ENCODE peak calls at places on chromosomes 2 and 18, in six cellular contexts. X, G, Q, U, K and A are unnamed samples.

GRCh38 chr2:153871231-153872221 is at the start of gene GALNT13:
- ATAC-seq in K (peak; percentile 89), G (peak; percentile 46), X (no peak), U (peak; percentile 95), Q (no peak), A (no peak)

GRCh38 chr18:46407471-46408166 is 249.4 kb downstream of the LOXHD1 start:
- ATAC-seq in Q (no peak), U (no peak), K (no peak), G (no peak), X (no peak), A (peak; percentile 24)

GRCh38 chr2:233982421-233983121 is 65.4 kb downstream of the TRPM8 start:
- ATAC-seq in K (no peak), Q (no peak), X (no peak), U (no peak), G (no peak), A (no peak)

GRCh38 chr2:85058619-85058941 is 74.6 kb upstream of the TCF7L1 start:
- ATAC-seq in U (peak; percentile 20), K (no peak), G (no peak), Q (no peak), X (no peak), A (no peak)

GRCh38 chr18:77329651-77330050 is 80.0 kb downstream of the GALR1 start:
- ATAC-seq in U (no peak), G (no peak), K (no peak), Q (no peak), X (no peak), A (no peak)

GRCh38 chr2:951224-952006 is 766 bp downstream of the SNTG2 start:
- ATAC-seq in K (peak; percentile 8), Q (no peak), X (no peak), U (no peak), G (no peak), A (no peak)

GRCh38 chr2:59690849-59691248 is 862.6 kb downstream of the BCL11A start:
- ATAC-seq in U (no peak), X (no peak), Q (no peak), K (no peak), G (no peak), A (no peak)

GRCh38 chr2:44939074-44940052 is 2.1 kb upstream of the SIX3 start:
- ATAC-seq in Q (no peak), G (no peak), K (peak; percentile 1), X (no peak), U (peak; percentile 12), A (no peak)

GRCh38 chr2:95261602-95262001 is 12.6 kb upstream of the PROM2 start:
- ATAC-seq in G (no peak), K (peak; percentile 85), U (no peak), Q (no peak), X (no peak), A (no peak)

GRCh38 chr2:205245652-205246051 is 436.6 kb upstream of the NRP2 start:
- ATAC-seq in X (no peak), Q (no peak), G (no peak), U (no peak), K (no peak), A (peak; percentile 58)

GRCh38 chr2:204505488-204505887 is 39.8 kb upstream of the PARD3B start:
- ATAC-seq in U (no peak), X (no peak), K (no peak), G (no peak), Q (no peak), A (no peak)

GRCh38 chr2:43519711-43520221 is 76.1 kb downstream of the THADA start:
- ATAC-seq in G (no peak), Q (no peak), U (peak; percentile 61), K (no peak), X (no peak), A (peak; percentile 86)

GRCh38 chr2:159617651-159618050 is 1.3 kb upstream of the BAZ2B start:
- ATAC-seq in Q (no peak), G (no peak), K (peak; percentile 6), X (no peak), U (no peak), A (no peak)